ENCODE peak calls at places on chromosomes 6 and 20, in ten cellular contexts. K is PC-3, S is MM.1S, U is ELR, T is HCEC 1CT, B is DMS 273 treated with DMSO at 0.1 percent for 48 hours, I is bronchial epithelial cell, G is HT-29, W is T-helper 2 cell, Z is fibroblast of the conjunctiva. N is an unnamed sample.

GRCh38 chr6:27866370-27867050 is 45.7 kb downstream of the OR2B2 start:
- DNase-seq in W (no peak), Z (peak), U (peak), G (no peak), K (no peak), T (peak), I (peak), S (peak), B (no peak), N (no peak)

GRCh38 chr6:37340639-37340943 is 13.2 kb upstream of the RNF8 start:
- DNase-seq in B (no peak), Z (no peak), T (peak), K (peak), I (no peak), W (no peak), U (peak), G (no peak), S (no peak), N (no peak)

GRCh38 chr6:63739094-63739687 is 103.6 kb downstream of the PHF3 start:
- DNase-seq in G (peak), K (no peak), T (no peak), I (no peak), Z (no peak), U (no peak), S (no peak), W (no peak), B (no peak), N (no peak)

GRCh38 chr6:166955865-166956443 is 396 bp downstream of the RNASET2 start:
- DNase-seq in K (peak), Z (no peak), T (no peak), W (no peak), I (peak), S (no peak), B (no peak), U (peak), G (peak), N (peak)

GRCh38 chr6:128882991-128883571 is at the start of gene LAMA2:
- DNase-seq in K (no peak), G (no peak), W (no peak), Z (peak), T (peak), S (no peak), I (peak), B (no peak), U (peak), N (peak)

GRCh38 chr6:29631860-29632731 is 887 bp downstream of the GABBR1 start:
- DNase-seq in B (peak), T (peak), S (peak), K (peak), U (peak), G (no peak), I (no peak), Z (peak), W (peak), N (peak)

GRCh38 chr6:66103954-66104353 is 396.9 kb upstream of the EYS start:
- DNase-seq in S (no peak), G (no peak), I (no peak), T (no peak), Z (no peak), B (no peak), U (no peak), W (no peak), K (no peak), N (no peak)

GRCh38 chr6:138891255-138891986 is 95.5 kb downstream of the ECT2L start:
- DNase-seq in Z (no peak), B (no peak), W (no peak), S (no peak), T (peak), K (peak), I (peak), G (no peak), U (peak), N (no peak)

GRCh38 chr6:81384921-81385320 is 367.6 kb downstream of the TENT5A start:
- DNase-seq in G (no peak), W (no peak), U (no peak), B (no peak), K (no peak), I (no peak), S (no peak), Z (no peak), T (peak), N (no peak)

GRCh38 chr6:170096191-170096802 is 194.6 kb downstream of the DLL1 start:
- DNase-seq in I (no peak), B (no peak), G (no peak), Z (no peak), T (no peak), S (no peak), U (no peak), W (no peak), K (no peak), N (no peak)

GRCh38 chr6:168326294-168327261 is 7.0 kb upstream of the DACT2 start:
- DNase-seq in G (no peak), Z (no peak), I (no peak), B (no peak), U (no peak), S (no peak), T (no peak), K (peak), W (no peak), N (no peak)

GRCh38 chr6:100296810-100297544 is 167.7 kb downstream of the SIM1 start:
- DNase-seq in G (peak), W (no peak), I (peak), U (peak), S (no peak), B (no peak), K (peak), Z (peak), T (peak), N (no peak)

GRCh38 chr20:63957004-63957689 is 931 bp upstream of the UCKL1 start:
- DNase-seq in Z (peak), U (peak), B (peak), W (peak), S (peak), T (peak), K (peak), G (peak), I (peak), N (peak)

GRCh38 chr6:134938896-134939295 is 11.0 kb downstream of the ALDH8A1 start:
- DNase-seq in Z (no peak), B (no peak), U (peak), W (peak), G (no peak), I (peak), S (no peak), T (no peak), K (no peak), N (no peak)

GRCh38 chr6:159094444-159095252 is 49.9 kb upstream of the TAGAP start:
- DNase-seq in W (peak), B (peak), I (no peak), Z (no peak), T (no peak), G (no peak), U (no peak), K (no peak), S (no peak), N (no peak)

GRCh38 chr20:56788671-56789610 is 159.8 kb downstream of the TFAP2C start:
- DNase-seq in W (no peak), S (no peak), B (no peak), Z (no peak), K (peak), G (no peak), I (no peak), T (peak), U (peak), N (no peak)

GRCh38 chr6:137210903-137211302 is 8.3 kb downstream of the IFNGR1 start:
- DNase-seq in T (no peak), S (no peak), Z (no peak), K (no peak), B (no peak), I (peak), G (no peak), U (no peak), W (no peak), N (no peak)

GRCh38 chr20:59817406-59817805 is 116.0 kb downstream of the SYCP2 start:
- DNase-seq in K (peak), U (no peak), G (no peak), S (no peak), Z (no peak), T (no peak), I (no peak), W (no peak), B (no peak), N (peak)

GRCh38 chr6:35895560-35895959 is 25.3 kb downstream of the SRPK1 start:
- DNase-seq in S (no peak), U (no peak), Z (no peak), I (peak), B (no peak), K (peak), T (no peak), W (no peak), G (no peak), N (no peak)

GRCh38 chr6:155628315-155628714 is 172.7 kb upstream of the NOX3 start:
- DNase-seq in I (no peak), Z (no peak), T (no peak), S (no peak), G (no peak), U (no peak), K (no peak), B (no peak), W (peak), N (no peak)

GRCh38 chr6:105560611-105561066 is 157.8 kb upstream of the PREP start:
- DNase-seq in W (no peak), I (peak), G (no peak), U (peak), K (peak), S (no peak), B (no peak), Z (no peak), T (peak), N (no peak)

GRCh38 chr6:40627316-40627715 is 40.2 kb upstream of the LRFN2 start:
- DNase-seq in Z (no peak), S (no peak), K (peak), I (peak), W (no peak), B (no peak), T (no peak), U (peak), G (no peak), N (no peak)

GRCh38 chr6:39301606-39302005 is 12.6 kb downstream of the KCNK17 start:
- DNase-seq in K (peak), G (peak), I (no peak), W (no peak), T (no peak), U (peak), S (no peak), Z (no peak), B (no peak), N (no peak)

GRCh38 chr6:134823635-134824034 is 126.3 kb downstream of the ALDH8A1 start:
- DNase-seq in U (no peak), W (no peak), G (no peak), I (no peak), K (no peak), B (no peak), Z (no peak), T (no peak), S (no peak), N (no peak)

GRCh38 chr6:52162940-52163908 is 23.0 kb upstream of the IL17A start:
- DNase-seq in T (peak), B (peak), G (peak), S (peak), W (no peak), I (peak), U (peak), K (peak), Z (peak), N (no peak)

GRCh38 chr6:113560908-113561307 is 296.2 kb upstream of the MARCKS start:
- DNase-seq in W (no peak), T (peak), K (peak), I (peak), G (no peak), B (no peak), S (no peak), U (peak), Z (no peak), N (no peak)

GRCh38 chr6:139165324-139165723 is 30.4 kb downstream of the HECA start:
- DNase-seq in G (no peak), S (no peak), T (no peak), B (no peak), Z (no peak), K (no peak), W (no peak), I (no peak), U (no peak), N (no peak)

GRCh38 chr6:139545474-139546116 is 171.1 kb upstream of the CITED2 start:
- DNase-seq in S (no peak), B (no peak), G (no peak), Z (no peak), K (no peak), U (no peak), I (no peak), W (no peak), T (no peak), N (no peak)

GRCh38 chr6:112149719-112150263 is 62.4 kb downstream of the FAM229B start:
- DNase-seq in U (no peak), G (no peak), T (peak), B (no peak), K (no peak), W (no peak), Z (peak), I (no peak), S (no peak), N (no peak)

GRCh38 chr6:129515004-129515403 is 195.0 kb downstream of the ARHGAP18 start:
- DNase-seq in U (no peak), G (no peak), I (no peak), Z (no peak), K (no peak), S (no peak), B (no peak), T (no peak), W (no peak), N (no peak)

GRCh38 chr6:163741743-163742363 is 327.3 kb downstream of the QKI start:
- DNase-seq in W (no peak), B (no peak), G (no peak), T (no peak), Z (no peak), K (no peak), U (no peak), I (no peak), S (no peak), N (no peak)

GRCh38 chr6:167153523-167153959 is 4.2 kb downstream of the GPR31 start:
- DNase-seq in I (peak), B (no peak), G (no peak), T (no peak), K (peak), Z (no peak), U (peak), W (no peak), S (peak), N (no peak)

GRCh38 chr20:20824924-20825584 is 112.6 kb upstream of the RALGAPA2 start:
- DNase-seq in G (peak), S (peak), B (no peak), T (peak), I (peak), Z (no peak), U (peak), K (peak), W (no peak), N (peak)

GRCh38 chr6:116255246-116255800 is 1.4 kb upstream of the TSPYL4 start:
- DNase-seq in Z (no peak), I (no peak), B (no peak), K (no peak), T (no peak), S (no peak), W (no peak), U (no peak), G (no peak), N (no peak)

GRCh38 chr6:4398806-4399205 is 263.4 kb upstream of the ECI2 start:
- DNase-seq in G (no peak), B (no peak), Z (no peak), K (no peak), W (no peak), I (no peak), U (no peak), T (no peak), S (no peak), N (no peak)

GRCh38 chr6:33787336-33787953 is 1.5 kb downstream of the LEMD2 start:
- DNase-seq in W (no peak), T (peak), B (no peak), G (no peak), I (peak), U (peak), S (no peak), K (peak), Z (no peak), N (no peak)

GRCh38 chr20:32285621-32286334 is 8.3 kb downstream of the KIF3B start:
- DNase-seq in T (no peak), S (peak), W (peak), U (peak), B (no peak), Z (peak), K (peak), G (no peak), I (no peak), N (no peak)

GRCh38 chr6:6546318-6547110 is 42.0 kb upstream of the LY86 start:
- DNase-seq in T (no peak), U (no peak), Z (no peak), G (no peak), W (no peak), I (peak), B (peak), K (peak), S (peak), N (peak)

GRCh38 chr6:41509596-41509995 is 36.6 kb upstream of the FOXP4 start:
- DNase-seq in T (no peak), W (no peak), U (no peak), I (no peak), Z (no peak), B (no peak), K (no peak), S (no peak), G (no peak), N (no peak)

GRCh38 chr6:78132681-78133410 is 480.0 kb downstream of the MEI4 start:
- DNase-seq in U (no peak), W (no peak), K (no peak), B (no peak), T (no peak), S (no peak), Z (no peak), G (no peak), I (no peak), N (no peak)